ENCODE peak calls at places on chromosomes 2 and 18, in five cellular contexts. N is lung, P is WERI-Rb-1, D is A549, U is aorta. E is an unnamed sample. For H3K9me3, the result is how much of the 10 kb centered on the place peaks cover.

GRCh38 chr2:152864601-152865000 is 146.2 kb downstream of the ARL6IP6 start:
- DNase-seq in U (no peak), P (no peak), N (no peak), D (no peak), E (no peak)

GRCh38 chr18:30632058-30632718 is 410.4 kb downstream of the DSC3 start:
- DNase-seq in D (no peak), P (no peak), N (no peak), U (no peak), E (no peak)

GRCh38 chr18:59921384-59921891 is 21.6 kb downstream of the PMAIP1 start:
- DNase-seq in U (no peak), N (no peak), P (no peak), D (no peak), E (no peak)

GRCh38 chr2:145020694-145021093 is 500.8 kb upstream of the ZEB2 start:
- DNase-seq in N (no peak), P (no peak), U (no peak), D (no peak), E (no peak)

GRCh38 chr18:56402872-56403516 is 235.4 kb downstream of the TXNL1 start:
- DNase-seq in U (peak), P (no peak), D (peak), N (no peak), E (no peak)

GRCh38 chr2:120656273-120656960 is 79.3 kb upstream of the GLI2 start:
- DNase-seq in U (no peak), P (no peak), D (no peak), N (no peak), E (no peak)

GRCh38 chr2:10239561-10239967 is 63.1 kb upstream of the HPCAL1 start:
- DNase-seq in U (peak), N (no peak), P (no peak), D (no peak), E (no peak)

GRCh38 chr2:119255760-119256573 is 32.3 kb downstream of the STEAP3 start:
- DNase-seq in D (peak), P (peak), N (no peak), U (no peak), E (no peak)

GRCh38 chr2:164589522-164589921 is 31.8 kb downstream of the GRB14 start:
- DNase-seq in U (no peak), N (no peak), P (no peak), D (no peak), E (no peak)

GRCh38 chr2:189613077-189613636 is 32.6 kb upstream of the SLC40A1 start:
- DNase-seq in U (no peak), D (peak), N (peak), P (no peak), E (no peak)

GRCh38 chr2:113225505-113226259 is 51.9 kb downstream of the PSD4 start:
- DNase-seq in D (peak), N (no peak), P (peak), U (peak), E (no peak)

GRCh38 chr18:55988537-55988936 is 400.5 kb upstream of the TCF4 start:
- DNase-seq in N (no peak), P (no peak), D (no peak), U (no peak), E (no peak)

GRCh38 chr2:217431577-217432269 is 571.1 kb downstream of the TNS1 start:
- DNase-seq in P (no peak), N (no peak), U (no peak), D (no peak), E (no peak)

GRCh38 chr2:69683170-69683971 is 39.8 kb upstream of the AAK1 start:
- DNase-seq in U (no peak), D (no peak), P (no peak), N (no peak), E (no peak)
- H3K27ac ChIP-seq in U (no peak), D (peak), P (no peak), N (peak), E (no peak)

DNA sequence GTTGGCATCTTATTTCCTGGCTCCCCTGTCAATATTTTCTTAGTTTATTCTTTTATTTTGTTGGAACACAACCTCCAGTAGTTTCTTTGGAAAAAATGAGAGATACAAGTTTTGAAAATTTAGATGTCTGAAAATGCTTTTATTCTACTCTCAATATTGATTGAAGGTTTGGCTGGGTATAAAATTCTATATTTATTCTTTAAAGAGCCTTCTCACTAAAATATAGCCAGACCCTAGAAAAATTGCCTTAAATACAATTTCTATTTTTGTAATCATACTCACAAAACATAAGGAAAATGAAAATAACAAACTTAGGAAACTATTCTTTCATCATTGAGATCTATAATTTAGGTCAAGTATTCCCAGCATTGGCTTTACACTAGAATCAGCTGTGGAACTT is 103.7 kb downstream of the CYP26B1 start:
- DNase-seq in P (no peak), N (no peak), U (no peak), D (no peak), E (no peak)
- H3K9me3 ChIP-seq in P (under half), N (under half), U (under half), D (under half), E (under half)

GRCh38 chr2:24711881-24712280 is 81.3 kb downstream of the PTRHD1 start:
- DNase-seq in N (no peak), U (no peak), P (no peak), D (no peak), E (no peak)
- H3K27ac ChIP-seq in N (no peak), U (no peak), P (no peak), D (no peak), E (no peak)

DNA sequence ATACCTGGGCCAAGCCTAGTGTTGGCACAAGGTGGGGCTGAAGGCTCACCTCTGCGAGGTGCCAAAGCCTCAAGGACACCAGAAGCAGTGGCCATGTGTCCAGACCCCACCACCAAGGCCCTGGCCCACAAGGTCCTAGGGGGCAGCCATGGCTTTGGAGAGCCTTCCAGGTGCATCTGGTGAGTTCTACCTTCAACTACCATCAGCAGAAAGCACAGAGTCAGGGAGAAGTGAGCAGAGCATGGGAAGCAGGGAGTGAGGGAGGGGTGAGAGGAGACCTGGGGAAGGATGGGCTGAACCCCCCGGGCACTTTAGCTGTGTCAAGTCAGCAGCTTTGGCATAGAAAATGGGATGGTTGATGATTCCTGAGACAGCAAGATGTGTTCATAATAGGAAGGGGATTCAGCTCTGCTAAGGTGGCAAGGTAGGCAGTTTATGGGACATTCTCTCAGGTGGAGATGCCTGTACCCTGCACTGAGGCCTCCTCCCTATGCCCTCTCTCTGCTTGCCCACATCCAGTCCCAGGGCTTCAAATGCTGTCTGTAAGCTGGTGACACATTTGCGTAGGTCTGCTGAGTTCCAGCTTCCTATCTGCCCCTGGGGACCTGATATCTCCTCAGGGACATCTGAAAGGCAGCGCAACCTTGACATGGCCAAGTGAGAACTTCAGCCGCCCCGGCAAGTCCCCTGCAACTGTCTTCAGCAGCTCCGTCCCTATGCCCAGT is 83.4 kb upstream of the RGPD5 start:
- DNase-seq in N (no peak), P (no peak), U (no peak), D (no peak), E (no peak)
- H3K9me3 ChIP-seq in N (under half), P (under half), U (under half), D (under half), E (under half)

GRCh38 chr2:191638802-191639172 is 39.1 kb upstream of the NABP1 start:
- DNase-seq in N (no peak), P (no peak), U (no peak), D (no peak), E (no peak)
- H3K27ac ChIP-seq in N (peak), P (no peak), U (no peak), D (peak), E (no peak)

E was measured in colonic mucosa.